ENCODE peak calls at places on chromosomes 16 and 17, in nine cellular contexts. Z, B, S, K, T, G, E, F and U are unnamed samples.

GRCh38 chr17:45314761-45315549 is 1.9 kb downstream of the MAP3K14 start:
- DNase-seq in Z (no peak), B (peak; percentile 73), S (no peak), K (no peak), T (no peak), G (peak; percentile 30), E (no peak), F (no peak), U (no peak)

GRCh38 chr17:78883533-78884131 is 19.4 kb downstream of the CEP295NL start:
- DNase-seq in Z (peak; percentile 83), B (peak; percentile 99), S (peak; percentile 56), K (peak; percentile 43), T (peak; percentile 82), G (peak; percentile 83), E (peak; percentile 68), F (peak; percentile 63), U (peak; percentile 92)

GRCh38 chr17:77608431-77608830 is 350.1 kb upstream of the TNRC6C start:
- DNase-seq in Z (no peak), B (no peak), S (no peak), K (no peak), T (no peak), G (no peak), E (peak; percentile 17), F (no peak), U (no peak)

GRCh38 chr17:1829189-1829578 is 518 bp downstream of the SMYD4 start:
- DNase-seq in Z (no peak), B (no peak), S (no peak), K (no peak), T (no peak), G (peak; percentile 10), E (no peak), F (no peak), U (no peak)

GRCh38 chr16:55735120-55735781 is 79.5 kb downstream of the SLC6A2 start:
- DNase-seq in Z (no peak), B (no peak), S (no peak), K (no peak), T (no peak), G (no peak), E (no peak), F (no peak), U (no peak)

GRCh38 chr16:23061669-23062068 is 87.6 kb downstream of the USP31 start:
- DNase-seq in Z (no peak), B (peak; percentile 45), S (no peak), K (no peak), T (no peak), G (no peak), E (no peak), F (no peak), U (no peak)

GRCh38 chr16:77584205-77584859 is 138.0 kb upstream of the NUDT7 start:
- DNase-seq in Z (peak; percentile 33), B (peak; percentile 90), S (peak; percentile 48), K (peak; percentile 44), T (peak; percentile 20), G (peak; percentile 61), E (peak; percentile 59), F (peak; percentile 49), U (peak; percentile 73)

GRCh38 chr16:4426021-4426684 is 485 bp downstream of the DNAJA3 start:
- DNase-seq in Z (no peak), B (peak; percentile 51), S (no peak), K (no peak), T (no peak), G (no peak), E (no peak), F (no peak), U (no peak)

GRCh38 chr17:71828182-71828596 is 292.6 kb upstream of the SOX9 start:
- DNase-seq in Z (no peak), B (peak; percentile 14), S (no peak), K (no peak), T (peak; percentile 14), G (no peak), E (peak; percentile 83), F (no peak), U (peak; percentile 99)

GRCh38 chr17:37527249-37527851 is 37.7 kb downstream of the DUSP14 start:
- DNase-seq in Z (no peak), B (no peak), S (no peak), K (peak; percentile 37), T (no peak), G (peak; percentile 74), E (peak; percentile 40), F (no peak), U (peak; percentile 49)

GRCh38 chr16:89602273-89602951 is 11.0 kb upstream of the DPEP1 start:
- DNase-seq in Z (no peak), B (peak; percentile 100), S (no peak), K (no peak), T (peak; percentile 43), G (peak; percentile 67), E (peak; percentile 74), F (no peak), U (no peak)

GRCh38 chr17:16948587-16949376 is 23.1 kb downstream of the TNFRSF13B start:
- DNase-seq in Z (no peak), B (no peak), S (no peak), K (no peak), T (no peak), G (no peak), E (no peak), F (no peak), U (no peak)

GRCh38 chr17:16945513-16946201 is 26.3 kb downstream of the TNFRSF13B start:
- DNase-seq in Z (no peak), B (peak; percentile 41), S (peak; percentile 20), K (no peak), T (no peak), G (no peak), E (peak; percentile 66), F (no peak), U (no peak)

GRCh38 chr17:16944334-16945140 is 27.4 kb downstream of the TNFRSF13B start:
- DNase-seq in Z (no peak), B (peak; percentile 42), S (peak; percentile 18), K (no peak), T (no peak), G (no peak), E (peak; percentile 23), F (no peak), U (no peak)

GRCh38 chr17:16945141-16945493 is 26.8 kb downstream of the TNFRSF13B start:
- DNase-seq in Z (no peak), B (no peak), S (no peak), K (no peak), T (no peak), G (no peak), E (no peak), F (no peak), U (no peak)

DNA sequence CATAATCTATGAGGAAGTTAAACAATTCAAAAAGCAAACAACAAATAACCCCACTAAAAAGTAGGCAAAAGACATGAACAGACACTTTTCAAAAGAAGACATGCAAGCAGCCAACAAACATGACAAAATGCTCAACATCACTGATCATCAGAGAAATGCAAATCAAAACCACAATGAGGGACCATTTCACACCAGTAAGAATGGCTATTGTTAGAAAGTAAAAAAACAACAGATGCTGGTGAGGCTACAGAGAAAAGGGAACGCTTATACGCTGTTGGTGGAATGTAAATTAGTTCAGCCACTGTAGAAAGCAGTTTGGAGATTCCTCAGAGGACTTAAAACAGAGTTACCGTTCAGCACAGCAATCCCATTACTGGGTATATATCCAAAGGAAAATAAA is 24.4 kb downstream of the TNFRSF13B start:
- DNase-seq in Z (no peak), B (no peak), S (no peak), K (no peak), T (no peak), G (no peak), E (no peak), F (no peak), U (no peak)
- TF ChIP-seq CTCF in Z (no peak), B (no peak), S (no peak), K (no peak), T (no peak), G (no peak), E (no peak), F (no peak), U (no peak)

DNA sequence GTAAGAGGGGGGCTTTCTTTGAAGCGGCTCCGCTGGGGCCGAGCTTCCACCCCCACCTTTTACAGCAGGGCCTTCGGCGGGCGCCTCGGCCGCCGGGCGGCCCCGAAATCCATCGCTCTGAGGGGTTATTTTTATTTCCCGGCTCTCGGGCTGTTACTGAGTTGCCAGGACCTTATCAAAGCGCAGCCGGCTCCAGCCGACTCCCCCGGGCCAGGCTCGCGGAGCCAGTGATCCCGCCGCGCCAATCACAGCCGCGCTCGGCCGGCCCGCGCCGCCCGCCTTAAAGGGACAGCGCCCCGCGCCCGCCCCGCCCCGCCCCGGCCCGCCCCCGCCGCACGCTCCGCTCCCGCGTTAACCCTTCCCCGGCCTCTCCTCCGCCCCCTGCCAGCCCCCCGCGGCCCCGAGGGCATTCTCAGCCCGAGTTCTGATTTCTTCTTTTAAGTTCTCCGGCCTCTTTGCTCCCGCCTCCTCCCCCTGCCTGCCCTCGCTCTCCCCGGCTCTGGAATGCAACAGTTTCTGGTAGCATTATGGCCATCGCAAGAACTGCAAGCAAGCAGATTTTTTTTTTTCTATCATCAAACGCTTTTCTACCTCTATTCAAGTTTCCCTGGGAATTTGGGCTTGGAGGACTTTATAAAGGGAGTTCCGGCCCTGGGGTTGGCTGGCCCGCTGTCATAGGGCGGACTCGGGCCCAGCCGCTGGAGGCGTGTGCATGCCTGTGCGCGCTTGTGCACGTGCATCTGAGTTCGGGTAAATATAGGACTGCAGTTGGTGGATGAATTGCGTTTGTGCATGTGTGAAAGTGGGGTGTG is at the start of gene AXIN2:
- DNase-seq in Z (peak; percentile 58), B (peak; percentile 100), S (peak; percentile 94), K (peak; percentile 89), T (peak; percentile 38), G (peak; percentile 87), E (peak; percentile 89), F (peak; percentile 90), U (peak; percentile 83)
- TF ChIP-seq CTCF in Z (no peak), B (peak; percentile 22), S (no peak), K (no peak), T (no peak), G (no peak), E (no peak), F (no peak), U (peak; percentile 22)

DNA sequence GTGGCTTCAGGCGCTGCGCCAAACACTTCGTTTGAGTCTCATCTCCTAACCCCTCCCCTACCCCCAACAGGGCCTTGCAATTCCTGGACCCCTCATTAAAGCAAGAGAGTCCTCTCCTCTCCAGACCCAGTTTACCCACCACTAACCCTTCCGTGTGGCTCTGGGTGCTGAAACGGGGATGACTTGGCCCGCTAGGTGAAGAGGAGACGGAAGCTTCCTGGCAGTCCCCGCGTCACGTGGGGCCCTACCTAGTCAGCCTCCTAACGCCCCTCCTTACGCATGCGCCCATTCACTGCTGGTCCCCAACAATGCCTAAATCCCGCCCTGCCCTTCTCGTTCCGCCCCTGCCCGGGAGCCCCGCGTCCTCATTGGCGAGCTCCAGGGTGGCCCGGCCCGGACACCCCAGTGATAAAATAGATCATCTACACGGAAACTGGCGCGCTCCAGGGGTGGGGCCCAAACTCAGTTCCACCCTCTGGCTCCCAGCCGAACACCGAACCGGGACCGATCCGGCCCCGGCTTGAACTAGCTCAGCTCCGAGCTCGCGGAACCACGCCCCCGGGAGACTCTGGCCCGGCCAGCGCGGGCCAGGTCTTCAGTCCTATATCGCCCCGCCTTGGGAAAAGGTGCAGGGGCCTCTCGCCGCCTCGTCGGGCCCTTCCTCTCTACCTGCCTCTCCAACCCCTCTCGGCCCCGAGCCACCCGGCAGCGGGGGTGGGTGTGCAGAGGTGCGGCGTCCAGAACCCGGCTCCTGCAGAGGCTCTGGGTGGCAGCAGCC is at the start of gene SLC16A13:
- DNase-seq in Z (peak; percentile 82), B (peak; percentile 100), S (peak; percentile 96), K (peak; percentile 99), T (peak; percentile 81), G (peak; percentile 92), E (peak; percentile 94), F (peak; percentile 97), U (peak; percentile 80)
- TF ChIP-seq CTCF in Z (no peak), B (no peak), S (no peak), K (no peak), T (no peak), G (no peak), E (no peak), F (no peak), U (no peak)

GRCh38 chr17:75289832-75290337 is 652 bp upstream of the SLC25A19 start:
- DNase-seq in Z (no peak), B (no peak), S (peak; percentile 67), K (peak; percentile 32), T (no peak), G (peak; percentile 31), E (no peak), F (no peak), U (no peak)
- TF ChIP-seq CTCF in Z (no peak), B (peak; percentile 41), S (no peak), K (no peak), T (peak; percentile 20), G (no peak), E (peak; percentile 19), F (no peak), U (peak; percentile 23)